ENCODE peak calls at places on chromosomes 11 and 22, in six cellular contexts. H is fibroblast of mammary gland, Y is PC-3, L is GM23338, U is B cell, V is mammary epithelial cell. F is an unnamed sample.
A peak's percentile ranks its signal among the peaks of the same experiment; 100 is the strongest.

GRCh38 chr11:123145661-123146060 is 49.4 kb downstream of the CLMP start:
- DNase-seq in U (no peak), V (no peak), Y (no peak), H (peak; percentile 28), L (no peak), F (no peak)

GRCh38 chr11:110798231-110798630 is 86.0 kb upstream of the ARHGAP20 start:
- DNase-seq in U (no peak), V (no peak), L (no peak), H (no peak), Y (no peak), F (no peak)

GRCh38 chr11:113896156-113896879 is 8.3 kb upstream of the HTR3B start:
- DNase-seq in H (peak; percentile 40), Y (peak; percentile 56), L (peak; percentile 77), U (peak; percentile 50), V (no peak), F (no peak)

GRCh38 chr11:18775492-18776292 is 15.9 kb downstream of the PTPN5 start:
- DNase-seq in H (peak; percentile 54), Y (peak; percentile 79), V (peak; percentile 31), L (peak; percentile 92), U (no peak), F (peak; percentile 18)

GRCh38 chr11:27820249-27820648 is 120.0 kb upstream of the BDNF start:
- DNase-seq in V (no peak), L (no peak), U (no peak), H (no peak), Y (peak; percentile 78), F (no peak)

GRCh38 chr22:38872831-38873248 is 824 bp upstream of the CBX6 start:
- DNase-seq in H (no peak), Y (no peak), U (no peak), V (no peak), L (peak; percentile 75), F (no peak)

GRCh38 chr22:50560034-50560433 is 2.7 kb downstream of the SYCE3 start:
- DNase-seq in H (no peak), L (no peak), Y (no peak), U (no peak), V (peak; percentile 21), F (no peak)

GRCh38 chr11:60169264-60169915 is 13.5 kb downstream of the MS4A6A start:
- DNase-seq in U (no peak), Y (peak; percentile 100), V (peak; percentile 97), H (peak; percentile 11), L (peak; percentile 68), F (no peak)

GRCh38 chr11:96306933-96307747 is 35.9 kb downstream of the MAML2 start:
- DNase-seq in Y (peak; percentile 100), H (peak; percentile 100), L (peak; percentile 62), U (no peak), V (peak; percentile 99), F (no peak)

GRCh38 chr11:64802370-64803162 is 448 bp downstream of the MAP4K2 start:
- DNase-seq in U (peak; percentile 65), H (no peak), Y (no peak), V (no peak), L (peak; percentile 17), F (no peak)

GRCh38 chr22:37806409-37807338 is 1.1 kb upstream of the GCAT start:
- DNase-seq in Y (peak; percentile 49), U (no peak), H (peak; percentile 57), L (peak; percentile 47), V (peak; percentile 64), F (no peak)

GRCh38 chr22:44547371-44547770 is 49.3 kb upstream of the RTL6 start:
- DNase-seq in V (no peak), U (no peak), H (no peak), L (no peak), Y (no peak), F (no peak)

GRCh38 chr11:28343304-28344233 is 235.4 kb downstream of the METTL15 start:
- DNase-seq in V (peak; percentile 66), Y (peak; percentile 77), H (peak; percentile 86), L (peak; percentile 25), U (no peak), F (no peak)

GRCh38 chr11:96095884-96096301 is 172.0 kb upstream of the MTMR2 start:
- DNase-seq in U (no peak), Y (peak; percentile 91), H (no peak), L (no peak), V (peak; percentile 74), F (no peak)

GRCh38 chr11:17683378-17684161 is 35.8 kb upstream of the MYOD1 start:
- DNase-seq in V (peak; percentile 36), H (peak; percentile 76), L (no peak), Y (peak; percentile 80), U (no peak), F (no peak)

DNA sequence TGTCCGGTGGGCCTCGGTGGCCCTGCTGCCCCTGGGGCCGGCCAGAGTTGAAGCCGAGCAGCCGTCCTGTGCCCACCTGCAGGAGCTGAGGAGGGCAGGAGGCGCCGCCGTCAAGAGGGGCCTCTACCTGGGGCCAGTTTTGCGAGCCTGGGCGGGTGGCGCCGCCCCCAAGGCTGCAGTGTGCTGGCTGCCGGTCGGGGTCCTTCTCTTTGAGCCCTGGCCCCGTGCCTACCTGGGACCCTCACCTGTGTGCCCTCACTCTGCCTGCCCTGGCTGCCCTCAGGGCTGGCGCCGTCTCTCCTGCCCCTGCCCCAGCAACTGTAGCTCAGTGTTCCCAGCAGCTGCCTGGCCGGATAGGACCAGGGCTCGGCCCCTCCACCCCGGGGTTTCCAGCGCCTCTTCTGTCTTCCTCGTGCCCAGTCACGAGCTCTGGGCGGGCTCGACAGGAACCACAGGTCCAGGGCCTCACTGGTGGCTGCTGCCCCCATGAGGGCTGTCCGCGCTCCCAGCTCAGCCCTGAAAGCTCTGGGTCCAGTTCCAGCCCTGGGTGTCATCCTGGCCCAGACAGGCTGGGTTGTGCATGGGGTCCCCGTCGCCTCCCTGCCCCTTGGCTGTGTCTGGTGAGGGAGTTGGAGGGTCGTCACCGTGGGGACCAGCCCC is 38.3 kb downstream of the MOB2 start:
- DNase-seq in H (no peak), U (no peak), Y (no peak), V (no peak), L (no peak), F (no peak)
- TF ChIP-seq CTCF in H (no peak), U (no peak), Y (no peak), V (no peak), L (no peak), F (no peak)

GRCh38 chr22:31103111-31103510 is 4.3 kb downstream of the SELENOM start:
- DNase-seq in V (no peak), U (no peak), H (no peak), L (no peak), Y (no peak), F (no peak)

GRCh38 chr22:31103899-31104694 is 3.3 kb downstream of the SELENOM start:
- DNase-seq in L (no peak), H (no peak), Y (no peak), U (no peak), V (no peak), F (no peak)

GRCh38 chr22:31106001-31106571 is 1.3 kb downstream of the SELENOM start:
- DNase-seq in U (no peak), Y (no peak), L (no peak), H (peak; percentile 38), V (no peak), F (no peak)

GRCh38 chr22:31105282-31105929 is 2.0 kb downstream of the SELENOM start:
- DNase-seq in H (no peak), V (peak; percentile 29), U (no peak), L (no peak), Y (no peak), F (no peak)

DNA sequence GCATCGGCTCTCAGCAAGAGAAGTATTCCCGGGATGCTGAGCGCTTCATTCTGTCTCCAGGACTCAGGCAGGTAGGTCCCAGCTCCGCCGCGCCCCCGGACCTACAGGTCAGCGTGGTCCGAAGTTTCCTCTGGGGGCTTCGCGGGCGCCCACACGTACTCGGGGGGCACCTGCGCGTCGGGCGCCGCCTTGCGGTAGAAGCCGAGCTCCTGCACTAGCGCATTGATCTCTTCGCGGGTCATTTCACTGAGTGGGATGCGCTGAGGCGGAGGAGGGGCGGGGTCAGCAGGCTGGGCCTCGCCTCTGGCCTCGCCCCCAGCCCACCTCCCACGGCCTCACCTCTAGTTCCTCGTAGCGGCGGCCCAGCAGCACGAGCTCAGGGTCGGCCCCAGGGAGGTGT is 2.5 kb downstream of the SELENOM start:
- DNase-seq in L (peak; percentile 93), V (no peak), Y (no peak), U (no peak), H (peak; percentile 28), F (no peak)
- TF ChIP-seq CTCF in L (peak; percentile 80), V (peak; percentile 41), Y (no peak), U (no peak), H (peak; percentile 31), F (no peak)

DNA sequence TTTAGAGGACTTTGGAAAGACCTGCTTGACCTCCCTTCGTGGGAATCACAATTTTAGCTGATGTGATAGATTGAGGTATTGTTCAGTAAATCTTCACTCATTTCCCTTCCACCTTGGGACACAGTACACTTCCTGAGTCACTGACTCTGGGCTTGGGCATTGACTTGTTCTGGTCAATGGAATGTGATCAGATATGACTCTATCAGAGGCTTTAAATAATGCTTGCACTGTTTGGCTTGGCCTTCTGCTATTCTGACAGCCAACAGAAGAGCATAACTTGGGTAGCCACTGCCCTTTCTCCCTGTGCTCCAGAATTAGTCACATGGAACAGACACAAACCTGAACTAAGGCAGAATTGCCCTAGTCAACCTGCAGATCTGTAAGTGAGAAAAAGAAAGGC is 12.5 kb downstream of the PRR5L start:
- DNase-seq in L (no peak), H (no peak), U (no peak), V (peak; percentile 62), Y (peak; percentile 36), F (no peak)
- TF ChIP-seq CTCF in L (no peak), H (no peak), U (no peak), V (no peak), Y (no peak), F (no peak)

GRCh38 chr11:61297341-61297740 is 2.2 kb upstream of the VWCE start:
- DNase-seq in Y (no peak), L (no peak), U (no peak), V (no peak), H (no peak), F (no peak)

GRCh38 chr11:61297741-61298140 is 2.6 kb upstream of the VWCE start:
- DNase-seq in L (no peak), U (no peak), Y (peak; percentile 45), V (peak; percentile 97), H (peak; percentile 99), F (no peak)

GRCh38 chr11:61293869-61294716 is 1.0 kb downstream of the VWCE start:
- DNase-seq in Y (peak; percentile 22), H (peak; percentile 66), U (no peak), V (peak; percentile 11), L (peak; percentile 50), F (peak; percentile 19)

GRCh38 chr11:61295596-61295926 is 445 bp upstream of the VWCE start:
- DNase-seq in U (no peak), Y (no peak), H (no peak), L (no peak), V (no peak), F (no peak)

DNA sequence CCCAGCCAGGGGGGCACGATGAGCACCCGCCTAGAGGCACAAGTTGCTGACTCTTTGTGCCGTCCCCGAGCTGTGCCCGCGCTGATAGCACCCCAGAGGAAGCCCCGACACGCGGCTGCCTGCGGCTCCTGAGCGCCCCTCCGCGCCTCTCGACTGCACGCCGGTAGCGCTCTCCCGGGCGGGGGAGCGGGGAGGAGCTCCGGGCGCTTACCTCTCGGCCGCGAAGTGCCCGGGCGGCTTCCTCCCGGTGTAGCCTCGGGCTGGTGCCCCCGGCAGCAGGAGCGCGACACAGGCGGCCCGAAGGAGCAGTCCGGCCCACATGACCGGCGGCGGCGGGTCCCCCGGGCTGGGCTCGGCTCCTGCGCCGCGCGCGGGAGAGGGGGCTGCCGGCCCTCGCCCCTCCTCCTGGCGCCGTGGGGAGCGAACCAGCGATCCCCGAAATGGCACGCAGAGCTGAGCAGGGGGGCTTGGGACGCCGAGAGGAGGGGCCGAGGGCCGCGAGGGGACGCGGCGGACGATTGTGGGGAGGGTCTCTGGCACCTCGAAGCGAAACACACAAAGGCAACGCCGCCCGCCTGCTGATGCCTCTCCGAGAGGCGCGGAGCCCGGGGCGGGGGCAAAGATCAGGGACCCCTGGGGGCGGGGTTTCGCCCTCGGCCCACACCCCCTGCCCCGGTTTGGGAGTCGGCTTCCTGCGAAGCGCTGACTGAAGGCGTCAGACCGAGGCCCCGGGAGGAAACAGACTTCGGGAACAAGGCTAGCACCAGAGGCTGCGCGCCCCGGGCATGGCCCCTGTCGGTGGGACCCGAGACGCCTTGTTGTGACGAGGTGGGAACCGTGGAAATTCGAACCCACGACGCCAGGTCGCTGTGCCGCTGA is at the start of gene VWCE:
- DNase-seq in V (peak; percentile 20), H (peak; percentile 33), Y (peak; percentile 55), L (peak; percentile 92), U (peak; percentile 56), F (peak; percentile 37)
- TF ChIP-seq CTCF in V (peak; percentile 42), H (no peak), Y (peak; percentile 48), L (no peak), U (peak; percentile 33), F (no peak)